ENCODE peak calls at places on chromosomes 2 and 18, in four cellular contexts. Y is occipital lobe, V is H54, P is A549. W is an unnamed sample.

GRCh38 chr2:110211938-110212858 is at the start of gene MTLN:
- DNase-seq in Y (peak; percentile 57), V (peak; percentile 58), P (peak; percentile 64), W (peak; percentile 78)

GRCh38 chr2:236610991-236611821 is 41.6 kb downstream of the ACKR3 start:
- DNase-seq in Y (no peak), V (no peak), P (no peak), W (no peak)

GRCh38 chr2:140256080-140256479 is 1475.9 kb upstream of the NXPH2 start:
- DNase-seq in Y (no peak), V (peak; percentile 1), P (no peak), W (no peak)

GRCh38 chr2:203817147-203817546 is 50.4 kb upstream of the CTLA4 start:
- DNase-seq in Y (no peak), V (no peak), P (no peak), W (no peak)

GRCh38 chr2:121803503-121803902 is 48.1 kb downstream of the TSN start:
- DNase-seq in Y (no peak), V (no peak), P (no peak), W (no peak)

GRCh38 chr18:30814446-30814845 is 228.1 kb downstream of the DSC3 start:
- DNase-seq in Y (no peak), V (no peak), P (no peak), W (no peak)

GRCh38 chr18:23906658-23907057 is 107.9 kb upstream of the TTC39C start:
- DNase-seq in Y (no peak), V (no peak), P (no peak), W (no peak)

GRCh38 chr2:80579756-80580155 is 275.2 kb upstream of the LRRTM1 start:
- DNase-seq in Y (no peak), V (no peak), P (no peak), W (no peak)

GRCh38 chr2:170554278-170554955 is 160.7 kb upstream of the SP5 start:
- DNase-seq in Y (no peak), V (peak; percentile 31), P (no peak), W (no peak)

GRCh38 chr2:230893338-230893737 is 28.6 kb downstream of the ITM2C start:
- DNase-seq in Y (no peak), V (no peak), P (no peak), W (no peak)

GRCh38 chr2:44957656-44958327 is 16.3 kb downstream of the SIX3 start:
- DNase-seq in Y (no peak), V (no peak), P (no peak), W (no peak)

W was measured in central memory CD4-positive, alpha-beta T cell.